ENCODE peak calls at places on chromosomes 6 and 20, in five cellular contexts. One of them, this sample, is unnamed.

GRCh38 chr6:37029249-37029959 is 23.9 kb downstream of the FGD2 start:
- DNase-seq in GM03348: peak
- DNase-seq in LoVo: peak
- DNase-seq in CD8-positive, alpha-beta memory T cell: peak
- DNase-seq in NCI-H748 treated with DMSO at 0.1 percent for 48 hours: peak
- DNase-seq in this sample: peak

GRCh38 chr6:9523462-9523861 is 891.4 kb downstream of the TFAP2A start:
- DNase-seq in GM03348: peak
- DNase-seq in LoVo: no peak
- DNase-seq in CD8-positive, alpha-beta memory T cell: no peak
- DNase-seq in NCI-H748 treated with DMSO at 0.1 percent for 48 hours: no peak
- DNase-seq in this sample: no peak

GRCh38 chr6:116289876-116290275 is 10.1 kb upstream of the TSPYL1 start:
- DNase-seq in GM03348: no peak
- DNase-seq in LoVo: no peak
- DNase-seq in CD8-positive, alpha-beta memory T cell: no peak
- DNase-seq in NCI-H748 treated with DMSO at 0.1 percent for 48 hours: no peak
- DNase-seq in this sample: no peak

GRCh38 chr6:41021832-41022231 is 17.2 kb downstream of the UNC5CL start:
- DNase-seq in GM03348: peak
- DNase-seq in LoVo: peak
- DNase-seq in CD8-positive, alpha-beta memory T cell: no peak
- DNase-seq in NCI-H748 treated with DMSO at 0.1 percent for 48 hours: no peak
- DNase-seq in this sample: no peak

GRCh38 chr6:71333700-71334099 is 45.1 kb downstream of the OGFRL1 start:
- DNase-seq in GM03348: peak
- DNase-seq in LoVo: peak
- DNase-seq in CD8-positive, alpha-beta memory T cell: no peak
- DNase-seq in NCI-H748 treated with DMSO at 0.1 percent for 48 hours: no peak
- DNase-seq in this sample: no peak

GRCh38 chr20:20437314-20437713 is 69.4 kb downstream of the INSM1 start:
- DNase-seq in GM03348: no peak
- DNase-seq in LoVo: no peak
- DNase-seq in CD8-positive, alpha-beta memory T cell: no peak
- DNase-seq in NCI-H748 treated with DMSO at 0.1 percent for 48 hours: no peak
- DNase-seq in this sample: no peak

GRCh38 chr20:53914091-53914860 is 156.1 kb downstream of the BCAS1 start:
- DNase-seq in GM03348: no peak
- DNase-seq in LoVo: no peak
- DNase-seq in CD8-positive, alpha-beta memory T cell: no peak
- DNase-seq in NCI-H748 treated with DMSO at 0.1 percent for 48 hours: no peak
- DNase-seq in this sample: no peak

GRCh38 chr6:136547336-136547735 is 2.9 kb downstream of the MAP7 start:
- DNase-seq in GM03348: peak
- DNase-seq in LoVo: no peak
- DNase-seq in CD8-positive, alpha-beta memory T cell: no peak
- DNase-seq in NCI-H748 treated with DMSO at 0.1 percent for 48 hours: peak
- DNase-seq in this sample: no peak

GRCh38 chr6:158856261-158856660 is 37.1 kb upstream of the EZR start:
- DNase-seq in GM03348: no peak
- DNase-seq in LoVo: no peak
- DNase-seq in CD8-positive, alpha-beta memory T cell: no peak
- DNase-seq in NCI-H748 treated with DMSO at 0.1 percent for 48 hours: no peak
- DNase-seq in this sample: no peak

This sample was measured in effector memory CD4-positive, alpha-beta T cell.